ENCODE peak calls at places on chromosomes 6 and 20, in five cellular contexts. Q is HCEC 1CT, K is M059J, T is EL, G is NCI-H2029. N is an unnamed sample.

GRCh38 chr6:27873101-27874030 is 38.8 kb downstream of the OR2B2 start:
- DNase-seq in K (peak), Q (peak), T (peak), G (peak), N (peak)

GRCh38 chr20:37901667-37902503 is 1.0 kb upstream of the VSTM2L start:
- DNase-seq in Q (peak), K (peak), T (peak), G (peak), N (peak)

GRCh38 chr20:23242556-23243180 is 107.9 kb upstream of the NXT1 start:
- DNase-seq in G (no peak), T (no peak), Q (no peak), K (no peak), N (no peak)

GRCh38 chr6:23003671-23004598 is 434.6 kb downstream of the HDGFL1 start:
- DNase-seq in Q (peak), G (no peak), K (peak), T (peak), N (peak)

GRCh38 chr6:31485063-31485462 is 12.9 kb upstream of the MICB start:
- DNase-seq in Q (peak), K (no peak), G (no peak), T (peak), N (no peak)

GRCh38 chr20:35462351-35462750 is 7.0 kb downstream of the CEP250 start:
- DNase-seq in G (peak), K (no peak), T (no peak), Q (no peak), N (no peak)

GRCh38 chr20:48945840-48946514 is 24.5 kb downstream of the ARFGEF2 start:
- DNase-seq in Q (peak), T (peak), K (peak), G (peak), N (no peak)

GRCh38 chr6:107116328-107116892 is 1.1 kb upstream of the BEND3 start:
- DNase-seq in G (no peak), T (peak), K (peak), Q (peak), N (peak)

GRCh38 chr20:24316731-24317130 is 152.7 kb upstream of the SYNDIG1 start:
- DNase-seq in K (peak), G (no peak), T (no peak), Q (no peak), N (no peak)

GRCh38 chr20:57480444-57481152 is 44.3 kb downstream of the CTCFL start:
- DNase-seq in G (no peak), K (no peak), Q (no peak), T (no peak), N (no peak)

GRCh38 chr6:11575408-11576033 is 38.0 kb downstream of the TMEM170B start:
- DNase-seq in Q (peak), K (peak), G (peak), T (peak), N (peak)

GRCh38 chr6:21653902-21654301 is 60.4 kb downstream of the SOX4 start:
- DNase-seq in Q (no peak), G (no peak), K (no peak), T (no peak), N (no peak)

GRCh38 chr6:39956951-39957350 is 22.7 kb upstream of the MOCS1 start:
- DNase-seq in Q (no peak), G (no peak), T (peak), K (peak), N (no peak)

GRCh38 chr6:35318200-35318844 is 20.7 kb downstream of the DEF6 start:
- DNase-seq in Q (peak), K (peak), G (peak), T (peak), N (peak)

GRCh38 chr20:52192296-52193007 is 873 bp upstream of the ZFP64 start:
- DNase-seq in K (peak), T (peak), Q (no peak), G (no peak), N (peak)

GRCh38 chr6:35833534-35833933 is 28.4 kb downstream of the LHFPL5 start:
- DNase-seq in K (peak), T (no peak), Q (peak), G (no peak), N (no peak)

GRCh38 chr6:81241717-81242116 is 510.8 kb downstream of the TENT5A start:
- DNase-seq in K (peak), Q (peak), G (peak), T (peak), N (peak)